ENCODE peak calls at places on chromosomes 11 and 22, in six cellular contexts. L is bronchial epithelial cell; O is activated CD4-positive, alpha-beta memory T cell treated with anti-CD3 and anti-CD28 coated beads, Interleukin-2, amount 10 ng/mL, durations not matched to agents 7 days and 5 days; S is ACHN; F is mesenchymal stem cell; R is foreskin fibroblast. Z is an unnamed sample.

GRCh38 chr11:126496576-126497403 is 141.3 kb downstream of the ST3GAL4 start:
- DNase-seq in F (no peak), L (no peak), O (no peak), R (no peak), S (no peak), Z (no peak)

GRCh38 chr11:765025-765801 is 12.1 kb downstream of the GATD1 start:
- DNase-seq in O (peak; percentile 73), R (peak; percentile 41), F (peak; percentile 50), L (peak; percentile 48), S (peak; percentile 57), Z (peak; percentile 73)

GRCh38 chr11:119540370-119541125 is 117.6 kb upstream of the THY1 start:
- DNase-seq in S (no peak), O (peak; percentile 9), R (no peak), F (no peak), L (no peak), Z (no peak)

GRCh38 chr11:73237471-73238290 is 19.6 kb downstream of the P2RY2 start:
- DNase-seq in O (no peak), S (no peak), R (peak; percentile 29), F (peak; percentile 79), L (no peak), Z (no peak)

GRCh38 chr11:93525601-93526000 is 17.6 kb downstream of the SMCO4 start:
- DNase-seq in O (peak; percentile 39), S (no peak), R (peak; percentile 41), F (peak; percentile 51), L (peak; percentile 17), Z (no peak)

GRCh38 chr22:28989035-28989464 is 72.6 kb downstream of the C22orf31 start:
- DNase-seq in R (no peak), O (no peak), L (peak; percentile 69), S (no peak), F (no peak), Z (no peak)

GRCh38 chr11:104736503-104736902 is 161.8 kb downstream of the CASP12 start:
- DNase-seq in R (no peak), S (no peak), F (no peak), L (no peak), O (no peak), Z (no peak)

GRCh38 chr11:120244476-120244875 is 4.5 kb downstream of the POU2F3 start:
- DNase-seq in S (no peak), R (no peak), F (no peak), O (no peak), L (peak; percentile 68), Z (no peak)

GRCh38 chr22:50481440-50482106 is at the start of gene ADM2:
- DNase-seq in F (peak; percentile 38), L (no peak), S (peak; percentile 35), R (no peak), O (peak; percentile 75), Z (no peak)

GRCh38 chr11:64407221-64407620 is 48.3 kb downstream of the RPS6KA4 start:
- DNase-seq in R (no peak), L (no peak), F (no peak), S (no peak), O (no peak), Z (no peak)

GRCh38 chr11:56314844-56315243 is at the start of gene OR8K3:
- DNase-seq in S (no peak), R (no peak), F (no peak), L (no peak), O (no peak), Z (no peak)

GRCh38 chr11:44998051-44998450 is 47.4 kb upstream of the TP53I11 start:
- DNase-seq in R (no peak), S (no peak), O (no peak), L (no peak), F (no peak), Z (no peak)

GRCh38 chr22:31241936-31242335 is 29.8 kb downstream of the LIMK2 start:
- DNase-seq in R (peak; percentile 35), L (peak; percentile 73), S (peak; percentile 46), F (peak; percentile 75), O (no peak), Z (no peak)